ENCODE peak calls at places on chromosomes 6 and 20, in six cellular contexts. J, I, F, A, S and K are unnamed samples.

GRCh38 chr6:157107915-157108651 is 215.2 kb downstream of the TMEM242 start:
- DNase-seq in J (no peak), A (no peak), S (no peak), I (no peak), F (no peak), K (no peak)

GRCh38 chr6:17269840-17270239 is 11.3 kb upstream of the RBM24 start:
- DNase-seq in I (no peak), J (no peak), A (no peak), F (no peak), S (no peak), K (no peak)

GRCh38 chr6:111270121-111270520 is 182.8 kb downstream of the SLC16A10 start:
- DNase-seq in J (no peak), A (no peak), I (no peak), F (no peak), S (no peak), K (no peak)

GRCh38 chr6:47679507-47679906 is 18.9 kb upstream of the ADGRF4 start:
- DNase-seq in S (no peak), F (no peak), I (no peak), A (no peak), J (no peak), K (no peak)

GRCh38 chr6:11427091-11427739 is 110.3 kb upstream of the TMEM170B start:
- DNase-seq in F (no peak), J (no peak), I (no peak), S (no peak), A (no peak), K (no peak)

GRCh38 chr6:150463852-150464251 is 95.0 kb downstream of the IYD start:
- DNase-seq in A (no peak), F (no peak), I (no peak), S (no peak), J (no peak), K (no peak)

GRCh38 chr6:42402184-42402583 is 49.5 kb downstream of the TRERF1 start:
- DNase-seq in J (no peak), A (no peak), I (no peak), F (peak), S (no peak), K (no peak)

GRCh38 chr6:35586542-35586941 is 73.8 kb upstream of the TULP1 start:
- DNase-seq in S (no peak), A (no peak), I (no peak), J (no peak), F (no peak), K (no peak)

GRCh38 chr6:3165631-3166534 is 8.5 kb upstream of the TUBB2A start:
- DNase-seq in J (no peak), I (no peak), A (no peak), S (no peak), F (no peak), K (no peak)

GRCh38 chr6:87944541-87944954 is 103.1 kb upstream of the SPACA1 start:
- DNase-seq in I (no peak), S (no peak), A (peak), J (no peak), F (no peak), K (no peak)

GRCh38 chr20:47316776-47317126 is 39.7 kb downstream of the ZMYND8 start:
- DNase-seq in I (no peak), A (no peak), F (no peak), J (no peak), S (no peak), K (no peak)

GRCh38 chr6:79833264-79833663 is 114.1 kb downstream of the ELOVL4 start:
- DNase-seq in I (no peak), S (no peak), A (no peak), F (no peak), J (no peak), K (no peak)

GRCh38 chr6:56806368-56806767 is 148.5 kb upstream of the BEND6 start:
- DNase-seq in A (no peak), S (no peak), F (no peak), I (no peak), J (no peak), K (no peak)

GRCh38 chr20:3777726-3778629 is 3.3 kb downstream of the SPEF1 start:
- DNase-seq in S (peak), J (no peak), F (no peak), A (peak), I (peak), K (no peak)

GRCh38 chr6:35602133-35602946 is 86.4 kb downstream of the FKBP5 start:
- DNase-seq in F (peak), A (no peak), S (no peak), I (no peak), J (no peak), K (no peak)

GRCh38 chr6:89763550-89763949 is 56.0 kb downstream of the MDN1 start:
- DNase-seq in I (no peak), S (no peak), J (no peak), F (no peak), A (no peak), K (no peak)

GRCh38 chr6:149923327-149923986 is 536 bp upstream of the RAET1G start:
- DNase-seq in S (no peak), A (peak), J (no peak), F (no peak), I (no peak), K (no peak)

GRCh38 chr6:129280719-129281118 is 397.8 kb downstream of the LAMA2 start:
- DNase-seq in S (no peak), I (no peak), J (no peak), A (no peak), F (no peak), K (no peak)

GRCh38 chr20:35318502-35319157 is 26.4 kb upstream of the FAM83C start:
- DNase-seq in F (no peak), I (no peak), J (peak), S (no peak), A (no peak), K (no peak)

GRCh38 chr6:119881416-119881815 is 531.9 kb upstream of the MAN1A1 start:
- DNase-seq in F (no peak), I (no peak), S (no peak), J (no peak), A (no peak), K (no peak)

GRCh38 chr6:104943781-104944180 is 13.1 kb upstream of the LIN28B start:
- DNase-seq in J (no peak), I (no peak), F (peak), S (peak), A (peak), K (no peak)

GRCh38 chr6:56282391-56282790 is 35.0 kb upstream of the COL21A1 start:
- DNase-seq in I (no peak), F (no peak), S (no peak), A (no peak), J (no peak), K (no peak)

GRCh38 chr6:40972814-40973213 is 66.2 kb downstream of the UNC5CL start:
- DNase-seq in I (no peak), J (no peak), S (no peak), F (no peak), A (no peak), K (no peak)